ENCODE peak calls at places on chromosomes 12 and 14, in six cellular contexts. Q, T, Z, M, B and R are unnamed samples.
A peak's percentile ranks its signal among the peaks of the same experiment; 100 is the strongest.

GRCh38 chr12:42469355-42470006 is 120.1 kb downstream of the PRICKLE1 start:
- DNase-seq in Z (peak; percentile 97), Q (no peak), T (no peak), M (no peak), B (no peak), R (no peak)

GRCh38 chr12:2686280-2686646 is 108.5 kb upstream of the FKBP4 start:
- DNase-seq in Z (no peak), T (no peak), B (no peak), M (no peak), Q (no peak), R (no peak)

GRCh38 chr14:41636492-41637392 is 30.1 kb downstream of the LRFN5 start:
- DNase-seq in Q (peak; percentile 54), B (peak; percentile 17), M (no peak), Z (no peak), T (no peak), R (peak; percentile 39)

GRCh38 chr12:12714276-12715001 is 2.7 kb upstream of the CDKN1B start:
- DNase-seq in T (peak; percentile 53), B (no peak), Z (no peak), Q (peak; percentile 35), M (no peak), R (peak; percentile 58)

GRCh38 chr12:52582489-52582888 is 8.8 kb upstream of the KRT74 start:
- DNase-seq in Z (no peak), B (no peak), M (no peak), T (no peak), Q (no peak), R (no peak)

GRCh38 chr12:27015730-27016076 is 1.5 kb upstream of the TM7SF3 start:
- DNase-seq in M (peak; percentile 35), Q (peak; percentile 76), T (no peak), B (no peak), Z (no peak), R (peak; percentile 21)

GRCh38 chr12:5343711-5344110 is 88.2 kb upstream of the NTF3 start:
- DNase-seq in B (no peak), Z (no peak), T (no peak), M (peak; percentile 6), Q (no peak), R (no peak)

GRCh38 chr14:50110323-50111037 is 5.9 kb downstream of the VCPKMT start:
- DNase-seq in B (no peak), Q (no peak), Z (no peak), M (no peak), T (no peak), R (no peak)

GRCh38 chr12:5295151-5295550 is 136.8 kb upstream of the NTF3 start:
- DNase-seq in M (peak; percentile 32), Q (no peak), Z (no peak), T (no peak), B (no peak), R (no peak)

GRCh38 chr14:36955376-36955775 is 217.0 kb downstream of the SLC25A21 start:
- DNase-seq in Z (no peak), Q (peak; percentile 65), B (no peak), M (peak; percentile 24), T (no peak), R (no peak)

GRCh38 chr12:27142102-27142721 is 59.8 kb upstream of the C12orf71 start:
- DNase-seq in B (peak; percentile 39), T (peak; percentile 88), Q (peak; percentile 96), M (peak; percentile 64), Z (no peak), R (peak; percentile 89)

GRCh38 chr12:69881771-69882170 is 56.7 kb downstream of the MYRFL start:
- DNase-seq in Z (no peak), Q (no peak), T (no peak), M (no peak), B (no peak), R (no peak)

GRCh38 chr12:46292754-46293402 is 24.0 kb upstream of the SLC38A1 start:
- DNase-seq in Q (peak; percentile 10), M (peak; percentile 7), T (no peak), B (no peak), Z (no peak), R (no peak)

GRCh38 chr14:100407376-100408102 is 84.4 kb downstream of the SLC25A47 start:
- DNase-seq in M (no peak), Z (no peak), T (no peak), B (no peak), Q (no peak), R (no peak)

GRCh38 chr14:29536886-29537511 is 390.6 kb downstream of the PRKD1 start:
- DNase-seq in Q (peak; percentile 35), T (no peak), Z (no peak), B (no peak), M (no peak), R (no peak)

GRCh38 chr14:22448035-22448904 is 140.8 kb downstream of the DAD1 start:
- DNase-seq in T (no peak), Z (no peak), B (no peak), M (no peak), Q (no peak), R (no peak)

GRCh38 chr14:90649096-90649495 is 167.1 kb downstream of the TTC7B start:
- DNase-seq in Q (no peak), Z (no peak), T (no peak), M (peak; percentile 17), B (no peak), R (no peak)

GRCh38 chr12:111992464-111992863 is 20.5 kb downstream of the TMEM116 start:
- DNase-seq in B (no peak), T (no peak), Q (no peak), Z (no peak), M (no peak), R (no peak)

GRCh38 chr12:111991535-111991934 is 21.4 kb downstream of the TMEM116 start:
- DNase-seq in Q (no peak), Z (no peak), T (no peak), M (no peak), B (no peak), R (no peak)

GRCh38 chr12:111995782-111996480 is 17.0 kb downstream of the TMEM116 start:
- DNase-seq in M (no peak), Z (no peak), B (no peak), Q (no peak), T (no peak), R (no peak)

GRCh38 chr12:111991946-111992345 is 21.0 kb downstream of the TMEM116 start:
- DNase-seq in M (no peak), B (no peak), T (no peak), Q (no peak), Z (no peak), R (no peak)

DNA sequence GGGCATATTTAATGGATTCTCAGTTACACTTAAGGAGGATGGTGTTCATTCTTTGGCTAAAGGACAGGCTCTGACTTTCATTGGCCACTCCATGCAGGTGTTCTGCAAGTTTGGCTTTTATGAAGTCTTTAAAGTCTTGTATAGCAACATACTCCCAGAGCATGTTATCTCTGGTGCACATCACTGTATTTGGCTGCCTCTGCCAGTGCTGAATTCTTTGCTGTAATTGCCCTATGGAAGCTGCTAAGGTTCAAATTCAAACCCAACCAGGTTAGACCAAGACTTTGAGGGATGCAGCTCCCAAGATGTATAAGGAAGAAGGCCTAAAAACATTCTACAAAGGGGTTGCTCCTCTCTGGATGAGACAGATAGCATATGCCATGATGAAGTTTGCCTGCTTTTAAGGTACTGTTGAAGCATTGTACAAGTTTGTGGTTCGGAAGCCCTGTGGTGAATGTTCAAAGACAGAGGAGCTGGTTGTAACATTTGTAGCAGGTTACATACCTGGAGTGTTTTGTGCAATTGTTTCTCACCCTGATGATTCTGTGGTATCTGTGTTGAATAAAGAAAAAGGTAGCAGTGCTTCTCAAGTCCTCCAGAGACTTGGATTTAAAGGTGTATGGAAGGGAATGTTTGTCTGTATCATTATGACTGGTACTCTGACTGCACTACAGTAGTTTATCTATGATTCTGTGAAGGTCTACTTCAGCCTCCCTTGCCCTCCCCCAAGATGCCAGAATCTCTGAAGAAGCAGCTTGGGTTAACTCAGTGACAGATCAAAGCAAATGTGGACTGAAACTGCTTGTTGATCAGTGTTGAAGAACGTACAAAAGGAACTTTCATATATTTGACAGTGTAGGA is 19.4 kb downstream of the TMEM116 start:
- DNase-seq in M (no peak), T (no peak), Q (no peak), B (no peak), Z (peak; percentile 43), R (no peak)
- H3K4me3 ChIP-seq in M (no peak overlapping the region), T (no peak overlapping the region), Q (no peak overlapping the region), B (no peak overlapping the region), Z (peak overlapping the region; percentile 49), R (no peak overlapping the region)

GRCh38 chr12:116878567-116879508 is 2.4 kb downstream of the HRK start:
- DNase-seq in Z (no peak), M (peak; percentile 45), B (no peak), T (peak; percentile 64), Q (peak; percentile 50), R (no peak)

GRCh38 chr12:116880817-116881324 is 370 bp downstream of the HRK start:
- DNase-seq in B (peak; percentile 38), Z (no peak), M (peak; percentile 53), Q (peak; percentile 72), T (peak; percentile 75), R (peak; percentile 75)

GRCh38 chr12:116879509-116880212 is 1.6 kb downstream of the HRK start:
- DNase-seq in B (no peak), T (peak; percentile 32), Z (no peak), Q (no peak), M (no peak), R (no peak)

GRCh38 chr12:116881325-116881866 is at the start of gene HRK:
- DNase-seq in M (no peak), Q (no peak), Z (no peak), T (no peak), B (no peak), R (no peak)

GRCh38 chr12:116880213-116880816 is 926 bp downstream of the HRK start:
- DNase-seq in Q (no peak), B (no peak), Z (no peak), M (peak; percentile 18), T (peak; percentile 17), R (no peak)
- H3K4me2 ChIP-seq in Q (peak overlapping the region; percentile 91), B (peak overlapping the region; percentile 89), Z (peak overlapping the region; percentile 26), M (peak overlapping the region; percentile 73), T (peak overlapping the region; percentile 99), R (peak overlapping the region; percentile 96)

GRCh38 chr12:38144049-38144448 is 172.5 kb upstream of the ALG10B start:
- DNase-seq in T (no peak), Q (peak; percentile 13), M (no peak), Z (no peak), B (no peak), R (no peak)

GRCh38 chr12:38142974-38143373 is 173.6 kb upstream of the ALG10B start:
- DNase-seq in T (no peak), M (no peak), B (no peak), Q (peak; percentile 55), Z (no peak), R (no peak)

GRCh38 chr12:38141239-38141638 is 175.3 kb upstream of the ALG10B start:
- DNase-seq in Z (no peak), T (no peak), Q (peak; percentile 21), M (no peak), B (no peak), R (no peak)

GRCh38 chr12:38139456-38139855 is 177.1 kb upstream of the ALG10B start:
- DNase-seq in B (no peak), Z (no peak), Q (no peak), T (no peak), M (no peak), R (no peak)

DNA sequence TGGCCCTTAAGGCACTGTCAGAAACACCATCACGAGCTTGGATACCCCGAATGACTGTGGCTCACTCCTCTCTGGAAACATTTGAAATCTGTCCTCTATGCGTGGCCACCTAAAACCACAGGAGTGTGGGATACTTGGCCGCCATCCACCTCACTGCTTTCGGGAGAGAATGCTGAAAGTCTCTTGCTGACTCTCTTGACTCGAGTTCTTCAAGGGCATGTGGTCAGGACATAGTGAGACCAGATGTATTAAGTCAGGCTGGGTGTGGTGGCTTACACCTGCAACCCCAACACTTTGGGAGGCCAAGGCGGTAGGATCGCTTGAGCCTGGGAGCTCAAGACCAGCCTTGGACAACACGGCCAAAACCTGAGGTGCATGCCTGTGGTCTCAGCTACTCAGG is 174.7 kb upstream of the ALG10B start:
- DNase-seq in M (no peak), Q (no peak), B (no peak), T (no peak), Z (no peak), R (no peak)
- H3K9me3 ChIP-seq in M (peaks cover 9% of the 10 kb centered on the region), Q (no peaks in the 10 kb centered on the region), B (peaks cover 83% of the 10 kb centered on the region), T (no peaks in the 10 kb centered on the region), Z (no peaks in the 10 kb centered on the region), R (no peaks in the 10 kb centered on the region)

GRCh38 chr12:120356567-120357030 is 12.4 kb downstream of the MSI1 start:
- DNase-seq in M (peak; percentile 91), Z (peak; percentile 17), B (peak; percentile 80), Q (peak; percentile 85), T (peak; percentile 81), R (peak; percentile 90)
- H3K4me3 ChIP-seq in M (peak overlapping the region; percentile 17), Z (no peak overlapping the region), B (no peak overlapping the region), Q (no peak overlapping the region), T (no peak overlapping the region), R (no peak overlapping the region)